ENCODE peak calls at places on chromosome 21, in seven cellular contexts. One of them, this sample, is unnamed.

GRCh38 chr21:42614391-42614790 is 39.0 kb upstream of the PDE9A start:
- DNase-seq in NCI-H146: no peak
- DNase-seq in GM03348: no peak
- DNase-seq in foreskin fibroblast: no peak
- DNase-seq in stimulated activated CD4-positive, alpha-beta T cell treated with anti-CD3 and anti-CD28 coated beads, Interleukin-2, amount 100 ng/mL, for 48 hours: peak
- DNase-seq in upper lobe of right lung: peak
- DNase-seq in cardiac septum: peak
- DNase-seq in this sample: no peak

GRCh38 chr21:42038826-42039425 is 28.8 kb upstream of the ZBTB21 start:
- DNase-seq in NCI-H146: no peak
- DNase-seq in GM03348: peak
- DNase-seq in foreskin fibroblast: peak
- DNase-seq in stimulated activated CD4-positive, alpha-beta T cell treated with anti-CD3 and anti-CD28 coated beads, Interleukin-2, amount 100 ng/mL, for 48 hours: no peak
- DNase-seq in upper lobe of right lung: no peak
- DNase-seq in cardiac septum: no peak
- DNase-seq in this sample: no peak

GRCh38 chr21:44765231-44766013 is 36.2 kb downstream of the UBE2G2 start:
- DNase-seq in NCI-H146: peak
- DNase-seq in GM03348: no peak
- DNase-seq in foreskin fibroblast: peak
- DNase-seq in stimulated activated CD4-positive, alpha-beta T cell treated with anti-CD3 and anti-CD28 coated beads, Interleukin-2, amount 100 ng/mL, for 48 hours: no peak
- DNase-seq in upper lobe of right lung: peak
- DNase-seq in cardiac septum: peak
- DNase-seq in this sample: no peak

GRCh38 chr21:44255519-44255981 is 6.1 kb downstream of the DNMT3L start:
- DNase-seq in NCI-H146: no peak
- DNase-seq in GM03348: no peak
- DNase-seq in foreskin fibroblast: peak
- DNase-seq in stimulated activated CD4-positive, alpha-beta T cell treated with anti-CD3 and anti-CD28 coated beads, Interleukin-2, amount 100 ng/mL, for 48 hours: no peak
- DNase-seq in upper lobe of right lung: no peak
- DNase-seq in cardiac septum: peak
- DNase-seq in this sample: no peak

GRCh38 chr21:35189077-35189863 is 140.2 kb upstream of the RUNX1 start:
- DNase-seq in NCI-H146: no peak
- DNase-seq in GM03348: peak
- DNase-seq in foreskin fibroblast: peak
- DNase-seq in stimulated activated CD4-positive, alpha-beta T cell treated with anti-CD3 and anti-CD28 coated beads, Interleukin-2, amount 100 ng/mL, for 48 hours: no peak
- DNase-seq in upper lobe of right lung: no peak
- DNase-seq in cardiac septum: no peak
- DNase-seq in this sample: no peak

GRCh38 chr21:43717166-43717853 is 1.6 kb upstream of the PDXK start:
- DNase-seq in NCI-H146: no peak
- DNase-seq in GM03348: no peak
- DNase-seq in foreskin fibroblast: no peak
- DNase-seq in stimulated activated CD4-positive, alpha-beta T cell treated with anti-CD3 and anti-CD28 coated beads, Interleukin-2, amount 100 ng/mL, for 48 hours: no peak
- DNase-seq in upper lobe of right lung: no peak
- DNase-seq in cardiac septum: no peak
- DNase-seq in this sample: no peak

GRCh38 chr21:17512245-17513213 is at the start of gene CXADR:
- DNase-seq in NCI-H146: peak
- DNase-seq in GM03348: peak
- DNase-seq in foreskin fibroblast: peak
- DNase-seq in stimulated activated CD4-positive, alpha-beta T cell treated with anti-CD3 and anti-CD28 coated beads, Interleukin-2, amount 100 ng/mL, for 48 hours: peak
- DNase-seq in upper lobe of right lung: peak
- DNase-seq in cardiac septum: peak
- DNase-seq in this sample: peak

GRCh38 chr21:46457801-46458314 is 833 bp upstream of the DIP2A start:
- DNase-seq in NCI-H146: peak
- DNase-seq in GM03348: peak
- DNase-seq in foreskin fibroblast: peak
- DNase-seq in stimulated activated CD4-positive, alpha-beta T cell treated with anti-CD3 and anti-CD28 coated beads, Interleukin-2, amount 100 ng/mL, for 48 hours: peak
- DNase-seq in upper lobe of right lung: peak
- DNase-seq in cardiac septum: no peak
- DNase-seq in this sample: no peak

GRCh38 chr21:37579356-37579755 is 212.8 kb downstream of the DYRK1A start:
- DNase-seq in NCI-H146: no peak
- DNase-seq in GM03348: no peak
- DNase-seq in foreskin fibroblast: no peak
- DNase-seq in stimulated activated CD4-positive, alpha-beta T cell treated with anti-CD3 and anti-CD28 coated beads, Interleukin-2, amount 100 ng/mL, for 48 hours: no peak
- DNase-seq in upper lobe of right lung: no peak
- DNase-seq in cardiac septum: no peak
- DNase-seq in this sample: no peak

GRCh38 chr21:45403825-45404725 is 890 bp upstream of the COL18A1 start:
- DNase-seq in NCI-H146: no peak
- DNase-seq in GM03348: peak
- DNase-seq in foreskin fibroblast: peak
- DNase-seq in stimulated activated CD4-positive, alpha-beta T cell treated with anti-CD3 and anti-CD28 coated beads, Interleukin-2, amount 100 ng/mL, for 48 hours: no peak
- DNase-seq in upper lobe of right lung: no peak
- DNase-seq in cardiac septum: no peak
- DNase-seq in this sample: no peak

GRCh38 chr21:41418393-41418792 is 7.6 kb upstream of the MX1 start:
- DNase-seq in NCI-H146: no peak
- DNase-seq in GM03348: no peak
- DNase-seq in foreskin fibroblast: no peak
- DNase-seq in stimulated activated CD4-positive, alpha-beta T cell treated with anti-CD3 and anti-CD28 coated beads, Interleukin-2, amount 100 ng/mL, for 48 hours: no peak
- DNase-seq in upper lobe of right lung: no peak
- DNase-seq in cardiac septum: no peak
- DNase-seq in this sample: no peak

GRCh38 chr21:46356005-46356338 is 32.0 kb downstream of the PCNT start:
- DNase-seq in NCI-H146: no peak
- DNase-seq in GM03348: no peak
- DNase-seq in foreskin fibroblast: no peak
- DNase-seq in stimulated activated CD4-positive, alpha-beta T cell treated with anti-CD3 and anti-CD28 coated beads, Interleukin-2, amount 100 ng/mL, for 48 hours: no peak
- DNase-seq in upper lobe of right lung: no peak
- DNase-seq in cardiac septum: no peak
- DNase-seq in this sample: no peak

GRCh38 chr21:44793269-44794030 is 8.2 kb downstream of the UBE2G2 start:
- DNase-seq in NCI-H146: peak
- DNase-seq in GM03348: peak
- DNase-seq in foreskin fibroblast: peak
- DNase-seq in stimulated activated CD4-positive, alpha-beta T cell treated with anti-CD3 and anti-CD28 coated beads, Interleukin-2, amount 100 ng/mL, for 48 hours: peak
- DNase-seq in upper lobe of right lung: no peak
- DNase-seq in cardiac septum: no peak
- DNase-seq in this sample: peak

GRCh38 chr21:16211339-16212303 is 481.8 kb downstream of the USP25 start:
- DNase-seq in NCI-H146: no peak
- DNase-seq in GM03348: no peak
- DNase-seq in foreskin fibroblast: peak
- DNase-seq in stimulated activated CD4-positive, alpha-beta T cell treated with anti-CD3 and anti-CD28 coated beads, Interleukin-2, amount 100 ng/mL, for 48 hours: no peak
- DNase-seq in upper lobe of right lung: no peak
- DNase-seq in cardiac septum: no peak
- DNase-seq in this sample: no peak

GRCh38 chr21:44426663-44427191 is 28.6 kb upstream of the LRRC3 start:
- DNase-seq in NCI-H146: no peak
- DNase-seq in GM03348: no peak
- DNase-seq in foreskin fibroblast: no peak
- DNase-seq in stimulated activated CD4-positive, alpha-beta T cell treated with anti-CD3 and anti-CD28 coated beads, Interleukin-2, amount 100 ng/mL, for 48 hours: no peak
- DNase-seq in upper lobe of right lung: peak
- DNase-seq in cardiac septum: peak
- DNase-seq in this sample: no peak

GRCh38 chr21:41627428-41627827 is 119.5 kb upstream of the TMPRSS2 start:
- DNase-seq in NCI-H146: no peak
- DNase-seq in GM03348: no peak
- DNase-seq in foreskin fibroblast: peak
- DNase-seq in stimulated activated CD4-positive, alpha-beta T cell treated with anti-CD3 and anti-CD28 coated beads, Interleukin-2, amount 100 ng/mL, for 48 hours: no peak
- DNase-seq in upper lobe of right lung: no peak
- DNase-seq in cardiac septum: no peak
- DNase-seq in this sample: no peak

GRCh38 chr21:44910229-44911065 is 10.3 kb downstream of the ITGB2 start:
- DNase-seq in NCI-H146: no peak
- DNase-seq in GM03348: no peak
- DNase-seq in foreskin fibroblast: no peak
- DNase-seq in stimulated activated CD4-positive, alpha-beta T cell treated with anti-CD3 and anti-CD28 coated beads, Interleukin-2, amount 100 ng/mL, for 48 hours: no peak
- DNase-seq in upper lobe of right lung: no peak
- DNase-seq in cardiac septum: no peak
- DNase-seq in this sample: no peak